ENCODE peak calls at places on chromosomes 7 and 10, in nine cellular contexts. P, S, O, H, R, Q, J, L and M are unnamed samples.

GRCh38 chr10:103759100-103759781 is 96.1 kb downstream of the SH3PXD2A start:
- DNase-seq in R (peak), Q (peak), P (peak), J (peak), S (no peak), L (peak), O (peak), H (no peak), M (peak)

GRCh38 chr10:53088956-53089355 is 316.4 kb upstream of the MBL2 start:
- DNase-seq in P (no peak), S (no peak), Q (no peak), L (no peak), H (no peak), O (no peak), R (no peak), J (no peak), M (no peak)

GRCh38 chr7:14666304-14666703 is 236.2 kb downstream of the DGKB start:
- DNase-seq in S (no peak), L (no peak), J (no peak), Q (no peak), H (no peak), R (no peak), P (no peak), O (no peak), M (no peak)

GRCh38 chr10:102813017-102813541 is 24.1 kb downstream of the CYP17A1 start:
- DNase-seq in R (no peak), O (no peak), H (no peak), S (no peak), J (no peak), Q (no peak), P (no peak), L (no peak), M (no peak)

GRCh38 chr7:2792856-2793487 is 51.1 kb downstream of the GNA12 start:
- DNase-seq in H (no peak), S (no peak), P (no peak), L (no peak), R (no peak), O (no peak), J (peak), Q (no peak), M (no peak)

GRCh38 chr10:11933837-11934236 is 108.8 kb downstream of the UPF2 start:
- DNase-seq in S (no peak), L (no peak), P (no peak), J (no peak), Q (peak), O (no peak), R (no peak), H (no peak), M (no peak)

GRCh38 chr10:63414481-63415260 is 51.1 kb downstream of the JMJD1C start:
- DNase-seq in Q (no peak), P (peak), H (no peak), R (no peak), O (no peak), S (no peak), L (no peak), J (no peak), M (no peak)

GRCh38 chr10:102287538-102287937 is 42.2 kb downstream of the GBF1 start:
- DNase-seq in S (no peak), R (no peak), L (no peak), O (peak), Q (no peak), J (no peak), H (no peak), P (no peak), M (no peak)

GRCh38 chr7:72080349-72080766 is 331.8 kb downstream of the CALN1 start:
- DNase-seq in R (no peak), P (no peak), H (no peak), S (no peak), Q (no peak), O (no peak), L (no peak), J (no peak), M (no peak)